ENCODE peak calls at places on chromosomes 6 and 20, in six cellular contexts. R is dorsolateral prefrontal cortex, A is MM.1S, M is AG10803, G is tibial nerve, H is GM23338. D is an unnamed sample.

GRCh38 chr20:14336667-14337066 is 745 bp downstream of the FLRT3 start:
- DNase-seq in R (no peak), A (peak), M (no peak), G (no peak), H (peak), D (no peak)

GRCh38 chr6:129893513-129894098 is 32.5 kb upstream of the TMEM244 start:
- DNase-seq in R (no peak), A (peak), M (peak), G (no peak), H (no peak), D (no peak)

GRCh38 chr6:118581489-118581959 is 33.4 kb downstream of the PLN start:
- DNase-seq in R (no peak), A (no peak), M (peak), G (no peak), H (no peak), D (no peak)

GRCh38 chr6:166627875-166628849 is 1.1 kb upstream of the RPS6KA2 start:
- DNase-seq in R (peak), A (peak), M (peak), G (peak), H (peak), D (peak)

GRCh38 chr20:57047281-57048026 is 219.0 kb downstream of the BMP7 start:
- DNase-seq in R (no peak), A (peak), M (no peak), G (no peak), H (no peak), D (no peak)

GRCh38 chr6:43301081-43301870 is 3.2 kb downstream of the SLC22A7 start:
- DNase-seq in R (no peak), A (no peak), M (no peak), G (no peak), H (no peak), D (no peak)

GRCh38 chr6:31829633-31830492 is 2.3 kb downstream of the HSPA1B start:
- DNase-seq in R (no peak), A (peak), M (peak), G (no peak), H (peak), D (no peak)

GRCh38 chr6:126118058-126118759 is 131.9 kb downstream of the TRMT11 start:
- DNase-seq in R (no peak), A (no peak), M (no peak), G (no peak), H (no peak), D (no peak)

GRCh38 chr6:1334725-1335124 is 22.8 kb downstream of the FOXQ1 start:
- DNase-seq in R (no peak), A (no peak), M (no peak), G (no peak), H (peak), D (no peak)

GRCh38 chr6:106974999-106975698 is 620 bp upstream of the CD24 start:
- DNase-seq in R (no peak), A (peak), M (peak), G (no peak), H (peak), D (peak)

GRCh38 chr6:127606131-127606562 is 29.2 kb downstream of the C6orf58 start:
- DNase-seq in R (no peak), A (peak), M (peak), G (no peak), H (peak), D (no peak)

GRCh38 chr6:142746524-142746923 is 198.5 kb downstream of the HIVEP2 start:
- DNase-seq in R (no peak), A (no peak), M (no peak), G (no peak), H (peak), D (no peak)

GRCh38 chr6:112153926-112154621 is 66.7 kb downstream of the FAM229B start:
- DNase-seq in R (no peak), A (no peak), M (peak), G (no peak), H (no peak), D (no peak)

GRCh38 chr6:124482071-124482491 is 480.2 kb upstream of the RNF217 start:
- DNase-seq in R (no peak), A (no peak), M (no peak), G (no peak), H (no peak), D (no peak)

GRCh38 chr20:22404609-22405170 is 179.7 kb downstream of the FOXA2 start:
- DNase-seq in R (no peak), A (no peak), M (peak), G (no peak), H (no peak), D (no peak)

GRCh38 chr6:21348462-21349195 is 244.9 kb upstream of the SOX4 start:
- DNase-seq in R (no peak), A (no peak), M (peak), G (no peak), H (peak), D (no peak)

GRCh38 chr6:13186861-13187260 is 141.5 kb downstream of the TBC1D7 start:
- DNase-seq in R (no peak), A (no peak), M (no peak), G (no peak), H (peak), D (no peak)

GRCh38 chr6:13187692-13188091 is 140.6 kb downstream of the TBC1D7 start:
- DNase-seq in R (no peak), A (no peak), M (no peak), G (no peak), H (no peak), D (no peak)

GRCh38 chr6:13189710-13190109 is 138.6 kb downstream of the TBC1D7 start:
- DNase-seq in R (no peak), A (no peak), M (no peak), G (no peak), H (no peak), D (no peak)

GRCh38 chr6:13190391-13190790 is 137.9 kb downstream of the TBC1D7 start:
- DNase-seq in R (no peak), A (no peak), M (peak), G (no peak), H (no peak), D (no peak)

DNA sequence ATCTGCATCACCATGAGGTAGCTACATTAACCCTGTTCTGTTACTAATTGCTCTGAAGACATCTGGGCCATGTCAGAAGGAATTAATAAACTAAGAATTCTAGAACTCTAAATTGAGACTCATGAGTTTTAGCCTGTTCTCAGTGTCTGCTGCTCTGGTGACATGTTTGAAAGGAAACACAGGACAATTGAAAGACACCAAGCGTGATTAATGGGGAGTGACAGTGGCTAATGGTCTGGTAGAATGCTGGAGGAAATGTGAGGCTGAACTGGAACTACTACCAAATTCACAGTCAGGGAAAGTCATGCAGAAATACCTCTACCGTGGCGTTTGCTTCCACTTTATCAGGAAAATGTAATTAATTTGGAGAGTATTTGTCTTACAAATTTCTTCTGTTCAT is 140.0 kb downstream of the TBC1D7 start:
- DNase-seq in R (no peak), A (no peak), M (no peak), G (no peak), H (no peak), D (no peak)
- TF ChIP-seq CTCF in R (no peak), A (no peak), M (no peak), G (no peak), H (no peak), D (no peak)

GRCh38 chr20:50338479-50339195 is 148.0 kb downstream of the CEBPB start:
- DNase-seq in R (peak), A (peak), M (peak), G (no peak), H (peak), D (no peak)
- TF ChIP-seq CTCF in R (no peak), A (peak), M (peak), G (peak), H (no peak), D (no peak)

DNA sequence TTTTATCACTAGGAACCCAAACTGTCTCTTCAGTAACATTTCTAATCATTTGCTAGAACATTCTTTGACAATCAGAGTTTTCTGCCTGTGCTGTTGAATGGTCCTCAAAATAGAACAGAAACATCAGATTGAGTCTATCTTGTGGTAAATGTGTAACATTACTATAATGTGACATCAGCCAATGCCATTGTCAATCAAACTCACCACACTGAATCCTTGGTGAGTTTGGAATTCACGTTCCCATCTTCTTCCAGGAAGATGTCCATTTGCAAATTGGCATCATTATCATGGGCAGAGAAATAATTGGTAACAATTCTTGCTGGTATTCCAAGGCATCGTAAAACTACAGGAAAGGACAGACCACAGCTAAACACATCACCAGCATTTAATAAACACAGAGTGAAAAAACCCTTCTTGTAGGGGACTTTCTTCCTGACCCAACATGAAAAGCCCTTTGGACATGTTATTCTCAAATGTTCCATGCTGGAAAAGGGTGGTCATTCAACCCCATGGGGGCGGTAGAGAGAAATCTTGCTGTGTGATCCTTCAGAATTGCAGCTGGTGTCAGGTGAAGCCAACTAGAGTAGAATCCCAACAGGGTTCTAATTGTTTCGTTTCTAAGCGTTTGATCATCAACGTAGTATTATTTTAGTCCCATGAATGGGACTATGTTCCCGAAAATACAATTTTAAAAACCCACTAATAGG is 98.5 kb downstream of the F13A1 start:
- DNase-seq in R (no peak), A (no peak), M (no peak), G (no peak), H (peak), D (peak)
- TF ChIP-seq CTCF in R (no peak), A (peak), M (peak), G (no peak), H (peak), D (peak)

DNA sequence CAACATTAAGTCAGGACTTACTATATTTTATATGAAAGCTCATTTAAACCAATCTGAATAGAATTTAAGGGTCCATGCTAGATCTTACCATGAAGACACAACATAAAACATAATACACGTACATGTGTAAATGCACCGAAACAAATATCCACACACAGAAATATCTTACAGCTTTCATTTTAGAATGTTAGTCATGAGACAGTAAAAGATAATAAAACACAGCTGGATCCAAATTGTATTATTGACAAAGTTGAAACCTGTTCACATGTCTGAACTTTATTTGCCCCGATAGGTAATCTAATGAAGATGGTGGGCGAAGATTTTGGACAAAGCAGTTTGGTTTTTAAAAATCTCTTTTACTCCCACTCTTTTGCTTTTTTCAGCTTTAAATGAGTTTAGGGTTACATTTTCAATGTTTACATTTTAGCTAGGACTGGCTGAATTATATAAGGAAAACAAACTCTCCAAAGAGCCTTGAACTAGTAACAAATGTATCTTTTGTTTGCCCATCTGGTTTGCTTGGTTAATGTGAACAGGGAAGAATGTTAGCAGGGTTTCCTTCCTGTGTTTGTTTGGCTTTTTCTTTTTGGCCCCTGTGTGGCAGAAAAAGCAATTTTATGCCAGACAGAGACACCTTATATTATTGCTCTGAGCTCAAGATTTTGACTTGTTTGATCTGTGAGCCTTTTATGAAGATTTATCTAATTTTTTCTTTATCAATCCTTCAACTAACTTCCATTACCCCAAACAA is 5.1 kb upstream of the TMEM181 start:
- DNase-seq in R (no peak), A (no peak), M (no peak), G (no peak), H (no peak), D (no peak)
- TF ChIP-seq CTCF in R (no peak), A (no peak), M (no peak), G (no peak), H (no peak), D (no peak)